ENCODE peak calls at places on chromosome 21, in nine cellular contexts. A is GM12878; G is CD4-positive, CD25-positive, alpha-beta regulatory T cell; N is prostate gland; S is small intestine; F is tibial nerve; X is upper lobe of right lung; T is cardiac muscle cell; P is uterus. J is an unnamed sample.

GRCh38 chr21:31630062-31630711 is 29.3 kb upstream of the SOD1 start:
- DNase-seq in A (no peak), G (no peak), N (peak; percentile 93), S (peak; percentile 97), F (no peak), X (no peak), T (peak; percentile 91), P (peak; percentile 44), J (no peak)

GRCh38 chr21:15063081-15063820 is 1.5 kb downstream of the NRIP1 start:
- DNase-seq in A (no peak), G (peak; percentile 50), N (no peak), S (peak; percentile 48), F (no peak), X (no peak), T (peak; percentile 40), P (no peak), J (no peak)

GRCh38 chr21:39022901-39023693 is 160.2 kb downstream of the PSMG1 start:
- DNase-seq in A (no peak), G (no peak), N (no peak), S (no peak), F (peak; percentile 67), X (peak; percentile 90), T (peak; percentile 95), P (peak; percentile 59), J (no peak)

GRCh38 chr21:38027901-38028300 is 111.6 kb upstream of the KCNJ6 start:
- DNase-seq in A (no peak), G (no peak), N (no peak), S (no peak), F (no peak), X (no peak), T (peak; percentile 3), P (no peak), J (no peak)

GRCh38 chr21:38945536-38946245 is 140.0 kb downstream of the ETS2 start:
- DNase-seq in A (no peak), G (no peak), N (no peak), S (no peak), F (no peak), X (no peak), T (no peak), P (no peak), J (no peak)

GRCh38 chr21:41366522-41367151 is 4.8 kb downstream of the MX2 start:
- DNase-seq in A (peak; percentile 78), G (no peak), N (peak; percentile 31), S (peak; percentile 99), F (no peak), X (peak; percentile 77), T (peak; percentile 94), P (no peak), J (no peak)

GRCh38 chr21:34878501-34878900 is 170.6 kb downstream of the RUNX1 start:
- DNase-seq in A (no peak), G (no peak), N (no peak), S (peak; percentile 41), F (no peak), X (no peak), T (no peak), P (no peak), J (no peak)

GRCh38 chr21:38958940-38959685 is 153.4 kb downstream of the ETS2 start:
- DNase-seq in A (no peak), G (peak; percentile 42), N (no peak), S (peak; percentile 25), F (no peak), X (no peak), T (peak; percentile 88), P (peak; percentile 67), J (no peak)

GRCh38 chr21:28699591-28700259 is 293.0 kb downstream of the LTN1 start:
- DNase-seq in A (no peak), G (no peak), N (peak; percentile 71), S (no peak), F (no peak), X (no peak), T (no peak), P (no peak), J (no peak)

GRCh38 chr21:14911351-14911750 is 153.4 kb downstream of the NRIP1 start:
- DNase-seq in A (no peak), G (no peak), N (no peak), S (no peak), F (no peak), X (no peak), T (no peak), P (no peak), J (no peak)

GRCh38 chr21:44486302-44486701 is 31.0 kb downstream of the LRRC3 start:
- DNase-seq in A (no peak), G (no peak), N (no peak), S (no peak), F (no peak), X (no peak), T (no peak), P (no peak), J (no peak)

GRCh38 chr21:31347435-31348032 is 3.5 kb upstream of the TIAM1 start:
- DNase-seq in A (no peak), G (peak; percentile 23), N (no peak), S (no peak), F (no peak), X (no peak), T (peak; percentile 68), P (no peak), J (no peak)

GRCh38 chr21:35367558-35367957 is 318.5 kb upstream of the RUNX1 start:
- DNase-seq in A (no peak), G (no peak), N (peak; percentile 18), S (no peak), F (no peak), X (no peak), T (no peak), P (no peak), J (no peak)

DNA sequence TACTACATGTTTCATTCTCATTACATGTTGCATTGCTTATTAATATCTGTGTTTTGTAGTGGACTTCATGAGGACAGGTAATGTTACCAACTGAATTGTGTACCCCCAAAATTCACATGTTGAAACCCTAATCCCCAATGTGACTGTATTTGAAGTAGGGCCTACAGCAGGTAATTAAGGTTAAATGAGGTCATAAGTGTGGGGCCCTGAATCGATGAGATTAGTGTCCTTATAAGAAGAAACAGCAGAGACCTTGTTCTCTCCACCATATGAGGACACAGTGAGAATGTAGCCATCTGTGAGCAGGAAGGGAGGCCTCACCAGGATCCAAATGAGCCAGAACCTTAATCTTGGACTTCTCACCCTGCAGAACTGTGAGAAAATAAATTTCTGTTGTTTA is 15.0 kb upstream of the IFNAR1 start:
- DNase-seq in A (no peak), G (no peak), N (peak; percentile 1), S (no peak), F (no peak), X (no peak), T (no peak), P (no peak), J (no peak)
- H3K27ac ChIP-seq in A (peak overlapping the region; percentile 57), G (no peak overlapping the region), N (no peak overlapping the region), S (no peak overlapping the region), F (no peak overlapping the region), X (no peak overlapping the region), T (no peak overlapping the region), P (no peak overlapping the region), J (no peak overlapping the region)

DNA sequence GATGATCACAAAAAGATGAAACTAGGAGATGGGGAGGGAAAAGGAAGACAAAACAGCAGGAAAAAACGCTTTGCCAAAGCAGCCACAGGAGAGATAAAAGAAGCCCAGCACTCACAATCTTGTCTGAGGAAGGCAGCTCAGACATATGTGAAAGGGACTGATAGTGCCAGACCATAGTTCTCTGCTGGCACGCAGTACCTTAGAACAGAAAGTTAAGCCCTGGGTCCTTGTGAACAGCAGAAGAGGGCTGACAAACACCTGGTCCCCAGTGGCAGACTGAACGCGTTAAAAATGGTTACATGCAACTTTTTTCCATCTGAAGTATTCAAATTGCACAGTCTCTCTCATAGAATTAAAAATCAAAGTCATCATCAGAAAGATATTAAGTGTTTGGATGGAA is 433.2 kb upstream of the ADAMTS5 start:
- DNase-seq in A (no peak), G (no peak), N (no peak), S (peak; percentile 5), F (no peak), X (no peak), T (no peak), P (no peak), J (no peak)
- H3K27ac ChIP-seq in A (no peak overlapping the region), G (no peak overlapping the region), N (no peak overlapping the region), S (no peak overlapping the region), F (no peak overlapping the region), X (no peak overlapping the region), T (no peak overlapping the region), P (no peak overlapping the region), J (no peak overlapping the region)

GRCh38 chr21:17921579-17922530 is 102.7 kb upstream of the C21orf91 start:
- DNase-seq in A (no peak), G (no peak), N (peak; percentile 15), S (no peak), F (no peak), X (no peak), T (peak; percentile 87), P (peak; percentile 61), J (no peak)
- H3K27ac ChIP-seq in A (no peak overlapping the region), G (no peak overlapping the region), N (no peak overlapping the region), S (no peak overlapping the region), F (no peak overlapping the region), X (no peak overlapping the region), T (no peak overlapping the region), P (peak overlapping the region; percentile 44), J (no peak overlapping the region)

GRCh38 chr21:45973475-45974072 is 8.0 kb upstream of the COL6A1 start:
- DNase-seq in A (no peak), G (peak; percentile 74), N (peak; percentile 43), S (peak; percentile 22), F (peak; percentile 70), X (peak; percentile 78), T (peak; percentile 93), P (peak; percentile 92), J (no peak)

GRCh38 chr21:45970674-45971486 is 10.7 kb upstream of the COL6A1 start:
- DNase-seq in A (no peak), G (no peak), N (no peak), S (no peak), F (no peak), X (peak; percentile 75), T (peak; percentile 68), P (peak; percentile 80), J (no peak)

GRCh38 chr21:45972716-45973474 is 8.7 kb upstream of the COL6A1 start:
- DNase-seq in A (no peak), G (no peak), N (no peak), S (no peak), F (peak; percentile 63), X (peak; percentile 68), T (peak; percentile 97), P (peak; percentile 96), J (no peak)

GRCh38 chr21:45971487-45972352 is 9.8 kb upstream of the COL6A1 start:
- DNase-seq in A (no peak), G (no peak), N (no peak), S (no peak), F (no peak), X (peak; percentile 64), T (peak; percentile 78), P (peak; percentile 79), J (no peak)

DNA sequence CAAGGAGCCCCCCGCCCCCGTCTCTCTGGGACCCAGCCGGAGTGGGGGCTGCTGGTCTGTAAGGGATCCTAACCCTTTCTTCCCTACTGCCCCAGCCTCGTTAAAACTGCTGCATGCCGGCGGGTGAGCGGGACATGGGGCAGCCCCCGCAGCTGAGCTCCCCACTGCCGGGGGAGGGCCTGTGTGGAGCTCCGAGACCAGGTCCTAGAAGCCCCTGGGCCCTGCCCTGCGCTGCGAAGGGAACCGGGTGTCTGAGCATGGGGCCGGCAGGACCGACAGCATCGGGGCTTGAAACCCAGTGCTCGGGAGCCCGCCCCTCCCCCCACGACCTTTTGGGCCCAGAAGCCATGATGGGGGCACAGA is 9.2 kb upstream of the COL6A1 start:
- DNase-seq in A (no peak), G (no peak), N (no peak), S (no peak), F (no peak), X (peak; percentile 66), T (peak; percentile 50), P (no peak), J (no peak)
- H3K27ac ChIP-seq in A (no peak overlapping the region), G (no peak overlapping the region), N (peak overlapping the region; percentile 79), S (peak overlapping the region; percentile 91), F (peak overlapping the region; percentile 98), X (peak overlapping the region; percentile 87), T (no peak overlapping the region), P (peak overlapping the region; percentile 98), J (no peak overlapping the region)

GRCh38 chr21:43266534-43266933 is 97.7 kb downstream of the CRYAA start:
- DNase-seq in A (no peak), G (no peak), N (no peak), S (no peak), F (no peak), X (no peak), T (peak; percentile 69), P (no peak), J (no peak)
- H3K27ac ChIP-seq in A (no peak overlapping the region), G (no peak overlapping the region), N (no peak overlapping the region), S (no peak overlapping the region), F (peak overlapping the region; percentile 50), X (no peak overlapping the region), T (no peak overlapping the region), P (no peak overlapping the region), J (no peak overlapping the region)

J was measured in substantia nigra.